ENCODE peak calls at places on chromosomes 12 and 14, in five cellular contexts. I, M, U, Q and L are unnamed samples.

GRCh38 chr12:25723921-25724491 is 170.9 kb upstream of the LMNTD1 start:
- DNase-seq in I (no peak), M (no peak), U (no peak), Q (no peak), L (no peak)

GRCh38 chr12:119456824-119457223 is 122.3 kb downstream of the CCDC60 start:
- DNase-seq in I (no peak), M (no peak), U (no peak), Q (no peak), L (no peak)

GRCh38 chr14:64507376-64508156 is 3.0 kb downstream of the ZBTB1 start:
- DNase-seq in I (no peak), M (no peak), U (no peak), Q (no peak), L (peak)

GRCh38 chr12:29208060-29208459 is 59.0 kb downstream of the FAR2 start:
- DNase-seq in I (no peak), M (no peak), U (peak), Q (no peak), L (no peak)

GRCh38 chr14:90521121-90521929 is 124.5 kb downstream of the CALM1 start:
- DNase-seq in I (no peak), M (no peak), U (no peak), Q (peak), L (no peak)

GRCh38 chr12:46959484-46959883 is 119.9 kb upstream of the PCED1B start:
- DNase-seq in I (no peak), M (no peak), U (peak), Q (no peak), L (no peak)

GRCh38 chr12:93839076-93839475 is 161.9 kb downstream of the CRADD start:
- DNase-seq in I (no peak), M (no peak), U (no peak), Q (no peak), L (no peak)

GRCh38 chr14:103526247-103526913 is 2.6 kb upstream of the TRMT61A start:
- DNase-seq in I (no peak), M (no peak), U (peak), Q (no peak), L (no peak)

GRCh38 chr12:112792743-112793142 is 1.2 kb downstream of the RPH3A start:
- DNase-seq in I (no peak), M (peak), U (no peak), Q (no peak), L (no peak)

GRCh38 chr12:43805149-43805856 is 814 bp downstream of the TWF1 start:
- DNase-seq in I (peak), M (no peak), U (no peak), Q (no peak), L (no peak)

GRCh38 chr12:121590476-121591143 is 9.8 kb upstream of the KDM2B start:
- DNase-seq in I (no peak), M (no peak), U (no peak), Q (no peak), L (peak)

GRCh38 chr12:3157581-3158328 is 80.6 kb downstream of the TSPAN9 start:
- DNase-seq in I (no peak), M (no peak), U (no peak), Q (no peak), L (no peak)

GRCh38 chr14:69268763-69269162 is 8.8 kb downstream of the GALNT16 start:
- DNase-seq in I (no peak), M (no peak), U (no peak), Q (no peak), L (no peak)

GRCh38 chr14:90551070-90551704 is 154.4 kb downstream of the CALM1 start:
- DNase-seq in I (no peak), M (no peak), U (no peak), Q (peak), L (no peak)

GRCh38 chr14:51566831-51567582 is 84.7 kb upstream of the FRMD6 start:
- DNase-seq in I (peak), M (no peak), U (no peak), Q (no peak), L (no peak)

GRCh38 chr12:129486931-129487330 is 416.9 kb downstream of the TMEM132D start:
- DNase-seq in I (peak), M (no peak), U (no peak), Q (no peak), L (no peak)

GRCh38 chr12:68349921-68350606 is 17.9 kb upstream of the MDM1 start:
- DNase-seq in I (peak), M (peak), U (no peak), Q (no peak), L (no peak)

GRCh38 chr12:111426341-111427185 is 20.8 kb downstream of the SH2B3 start:
- DNase-seq in I (no peak), M (no peak), U (peak), Q (no peak), L (no peak)

GRCh38 chr12:132138941-132139871 is 4.9 kb downstream of the DDX51 start:
- DNase-seq in I (no peak), M (no peak), U (no peak), Q (peak), L (no peak)

GRCh38 chr12:115199831-115200230 is 515.9 kb upstream of the TBX3 start:
- DNase-seq in I (no peak), M (no peak), U (no peak), Q (no peak), L (no peak)

GRCh38 chr12:14403711-14404164 is 38.3 kb downstream of the ATF7IP start:
- DNase-seq in I (peak), M (peak), U (peak), Q (no peak), L (no peak)

GRCh38 chr12:46402451-46402850 is 29.9 kb upstream of the SLC38A2 start:
- DNase-seq in I (no peak), M (no peak), U (no peak), Q (peak), L (no peak)

GRCh38 chr12:54195736-54196347 is 7.1 kb upstream of the SMUG1 start:
- DNase-seq in I (no peak), M (no peak), U (peak), Q (no peak), L (no peak)

GRCh38 chr12:44245932-44246331 is 410.1 kb downstream of the TMEM117 start:
- DNase-seq in I (no peak), M (no peak), U (no peak), Q (no peak), L (no peak)

GRCh38 chr12:85179680-85180300 is 100.2 kb upstream of the ALX1 start:
- DNase-seq in I (no peak), M (no peak), U (no peak), Q (no peak), L (no peak)

GRCh38 chr14:25463475-25463874 is 413.5 kb upstream of the STXBP6 start:
- DNase-seq in I (no peak), M (no peak), U (no peak), Q (no peak), L (no peak)

GRCh38 chr12:117118838-117119591 is 19.8 kb upstream of the TESC start:
- DNase-seq in I (peak), M (no peak), U (no peak), Q (no peak), L (no peak)

GRCh38 chr12:88299567-88300101 is 157.5 kb downstream of the TMTC3 start:
- DNase-seq in I (no peak), M (no peak), U (peak), Q (no peak), L (peak)

GRCh38 chr12:95949801-95950206 is 6.7 kb downstream of the AMDHD1 start:
- DNase-seq in I (no peak), M (no peak), U (no peak), Q (no peak), L (no peak)

GRCh38 chr12:48078901-48079300 is 27.0 kb downstream of the SENP1 start:
- DNase-seq in I (no peak), M (no peak), U (peak), Q (no peak), L (no peak)

GRCh38 chr14:67413806-67414769 is 2.1 kb upstream of the PLEK2 start:
- DNase-seq in I (no peak), M (no peak), U (peak), Q (no peak), L (peak)